ENCODE peak calls at places on chromosomes 2 and 18, in ten cellular contexts. T, A, J, R, I, D, S, W, O and P are unnamed samples.

GRCh38 chr2:48249631-48250473 is 280.1 kb upstream of the STON1 start:
- DNase-seq in T (no peak), A (no peak), J (peak), R (peak), I (peak), D (peak), S (no peak), W (peak), O (peak), P (peak)

GRCh38 chr2:241272298-241272721 is 43.2 kb downstream of the HDLBP start:
- DNase-seq in T (no peak), A (peak), J (no peak), R (no peak), I (no peak), D (peak), S (no peak), W (peak), O (peak), P (peak)

GRCh38 chr2:6927186-6927585 is 10.0 kb downstream of the RNF144A start:
- DNase-seq in T (no peak), A (no peak), J (no peak), R (no peak), I (no peak), D (no peak), S (no peak), W (no peak), O (no peak), P (no peak)

GRCh38 chr2:45675130-45675812 is 23.8 kb downstream of the PRKCE start:
- DNase-seq in T (no peak), A (no peak), J (no peak), R (no peak), I (peak), D (no peak), S (no peak), W (no peak), O (peak), P (no peak)

GRCh38 chr2:132884692-132885091 is 214.7 kb upstream of the LYPD1 start:
- DNase-seq in T (no peak), A (no peak), J (no peak), R (no peak), I (no peak), D (no peak), S (no peak), W (no peak), O (no peak), P (no peak)

GRCh38 chr18:55048892-55049291 is 89.6 kb upstream of the CCDC68 start:
- DNase-seq in T (no peak), A (no peak), J (no peak), R (peak), I (peak), D (no peak), S (no peak), W (peak), O (peak), P (no peak)

GRCh38 chr2:98923244-98923940 is 12.6 kb downstream of the CRACDL start:
- DNase-seq in T (no peak), A (no peak), J (no peak), R (no peak), I (no peak), D (no peak), S (no peak), W (no peak), O (no peak), P (no peak)

GRCh38 chr2:120360307-120360855 is 14.4 kb downstream of the INHBB start:
- DNase-seq in T (no peak), A (no peak), J (no peak), R (peak), I (no peak), D (no peak), S (peak), W (no peak), O (peak), P (no peak)

GRCh38 chr2:178233428-178233827 is 39.1 kb downstream of the OSBPL6 start:
- DNase-seq in T (no peak), A (no peak), J (no peak), R (peak), I (no peak), D (no peak), S (no peak), W (no peak), O (peak), P (no peak)

GRCh38 chr2:187658952-187659525 is 104.8 kb upstream of the TFPI start:
- DNase-seq in T (no peak), A (no peak), J (peak), R (peak), I (no peak), D (no peak), S (peak), W (peak), O (peak), P (peak)

GRCh38 chr2:176117823-176118376 is 1.3 kb downstream of the HOXD10 start:
- DNase-seq in T (no peak), A (no peak), J (no peak), R (no peak), I (no peak), D (no peak), S (no peak), W (no peak), O (no peak), P (no peak)
- H3K4me3 ChIP-seq in T (no peak), A (no peak), J (no peak), R (no peak), I (no peak), D (no peak), S (no peak), W (no peak), O (no peak), P (no peak)

DNA sequence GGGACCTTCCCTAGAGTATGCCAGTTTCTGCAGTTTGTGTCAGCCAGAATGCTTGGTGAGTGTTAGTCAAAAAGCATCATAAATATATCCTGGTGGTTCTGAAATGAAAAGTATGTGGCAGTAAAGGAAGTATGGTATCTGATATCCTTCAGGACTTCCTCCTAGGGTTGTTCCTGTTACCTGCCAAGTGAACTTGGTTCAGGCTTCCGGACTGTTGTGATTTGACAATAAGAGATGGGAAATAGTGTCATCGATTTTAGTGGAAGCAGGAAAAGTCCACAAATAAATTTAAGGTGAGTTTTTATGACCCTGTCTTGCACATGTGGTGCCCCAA is 2.0 kb downstream of the TANC1 start:
- DNase-seq in T (no peak), A (no peak), J (no peak), R (no peak), I (no peak), D (no peak), S (no peak), W (no peak), O (no peak), P (no peak)
- H3K4me3 ChIP-seq in T (no peak), A (peak), J (peak), R (peak), I (peak), D (peak), S (peak), W (peak), O (peak), P (peak)

GRCh38 chr18:76448262-76449109 is 46.6 kb downstream of the ZNF516 start:
- DNase-seq in T (no peak), A (peak), J (no peak), R (no peak), I (no peak), D (no peak), S (no peak), W (no peak), O (peak), P (no peak)
- H3K4me3 ChIP-seq in T (no peak), A (no peak), J (no peak), R (no peak), I (no peak), D (no peak), S (no peak), W (no peak), O (peak), P (no peak)

DNA sequence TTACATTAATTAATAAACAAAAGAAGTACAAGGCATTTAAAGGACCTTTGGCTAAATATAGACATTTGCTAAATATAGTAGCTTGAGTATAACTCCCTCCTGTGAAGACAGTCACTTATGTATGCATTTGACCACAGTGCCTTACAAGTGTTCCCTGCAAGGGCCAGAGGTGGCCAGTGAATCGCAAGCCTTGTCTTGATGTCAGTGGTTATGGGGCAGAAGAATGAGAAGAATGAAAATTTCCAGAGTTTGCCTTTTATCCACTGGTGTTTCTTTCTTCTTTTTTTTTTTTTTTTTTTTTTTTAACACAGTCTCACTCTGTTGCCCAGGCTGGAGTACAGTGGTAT is 1.8 kb downstream of the LRRFIP1 start:
- DNase-seq in T (no peak), A (no peak), J (no peak), R (peak), I (peak), D (no peak), S (no peak), W (no peak), O (peak), P (no peak)
- H3K4me3 ChIP-seq in T (no peak), A (peak), J (peak), R (no peak), I (no peak), D (no peak), S (no peak), W (no peak), O (no peak), P (no peak)

GRCh38 chr2:60302377-60303126 is 250.9 kb downstream of the BCL11A start:
- DNase-seq in T (no peak), A (no peak), J (no peak), R (no peak), I (no peak), D (no peak), S (no peak), W (no peak), O (no peak), P (no peak)

GRCh38 chr2:60309941-60310680 is 243.3 kb downstream of the BCL11A start:
- DNase-seq in T (no peak), A (no peak), J (no peak), R (no peak), I (no peak), D (no peak), S (no peak), W (no peak), O (no peak), P (no peak)

GRCh38 chr2:60309326-60309725 is 244.1 kb downstream of the BCL11A start:
- DNase-seq in T (no peak), A (no peak), J (no peak), R (no peak), I (no peak), D (no peak), S (no peak), W (no peak), O (no peak), P (no peak)

GRCh38 chr2:60303685-60304084 is 249.8 kb downstream of the BCL11A start:
- DNase-seq in T (no peak), A (no peak), J (no peak), R (no peak), I (no peak), D (no peak), S (no peak), W (no peak), O (no peak), P (no peak)

GRCh38 chr2:60306231-60306861 is 247.1 kb downstream of the BCL11A start:
- DNase-seq in T (no peak), A (no peak), J (no peak), R (no peak), I (no peak), D (no peak), S (no peak), W (no peak), O (no peak), P (no peak)
- H3K4me3 ChIP-seq in T (no peak), A (no peak), J (no peak), R (no peak), I (no peak), D (no peak), S (no peak), W (no peak), O (no peak), P (no peak)

GRCh38 chr2:131039908-131040660 is 53.2 kb downstream of the FAM168B start:
- DNase-seq in T (peak), A (peak), J (no peak), R (peak), I (peak), D (no peak), S (no peak), W (no peak), O (no peak), P (no peak)
- H3K4me3 ChIP-seq in T (no peak), A (no peak), J (peak), R (no peak), I (no peak), D (no peak), S (no peak), W (no peak), O (no peak), P (no peak)